ENCODE peak calls at places on chromosomes 3 and 15, in eight cellular contexts. U is GM23338, T is fibroblast of lung, E is GM23248, K is aorta, Y is upper lobe of right lung, Z is OCI-LY7, O is left ventricle myocardium inferior. W is an unnamed sample. For H3K4me1, the result is how much of the 10 kb centered on the place peaks cover.

GRCh38 chr3:87361271-87361670 is 84.9 kb upstream of the POU1F1 start:
- DNase-seq in U (no peak), T (no peak), E (no peak), K (no peak), Y (no peak), Z (no peak), O (no peak), W (no peak)

GRCh38 chr15:68003297-68003696 is 50.8 kb upstream of the PIAS1 start:
- DNase-seq in U (no peak), T (no peak), E (no peak), K (no peak), Y (no peak), Z (no peak), O (no peak), W (no peak)

GRCh38 chr3:134327594-134327975 is 46.7 kb downstream of the AMOTL2 start:
- DNase-seq in U (no peak), T (peak), E (peak), K (peak), Y (no peak), Z (no peak), O (no peak), W (no peak)

GRCh38 chr3:4977001-4977888 is 2.0 kb upstream of the BHLHE40 start:
- DNase-seq in U (peak), T (peak), E (peak), K (peak), Y (peak), Z (no peak), O (peak), W (peak)

GRCh38 chr15:95169701-95170459 is 938.5 kb downstream of the MCTP2 start:
- DNase-seq in U (no peak), T (peak), E (peak), K (peak), Y (no peak), Z (no peak), O (no peak), W (peak)

GRCh38 chr15:45201557-45202246 is 13.9 kb upstream of the SHF start:
- DNase-seq in U (no peak), T (no peak), E (peak), K (no peak), Y (no peak), Z (no peak), O (no peak), W (no peak)

GRCh38 chr3:119937229-119937628 is 155.3 kb downstream of the NR1I2 start:
- DNase-seq in U (no peak), T (no peak), E (no peak), K (no peak), Y (no peak), Z (no peak), O (no peak), W (no peak)

GRCh38 chr15:58479941-58480340 is 48.1 kb downstream of the LIPC start:
- DNase-seq in U (no peak), T (no peak), E (no peak), K (no peak), Y (no peak), Z (no peak), O (no peak), W (no peak)

GRCh38 chr3:34260266-34260990 is 462.0 kb downstream of the PDCD6IP start:
- DNase-seq in U (peak), T (peak), E (peak), K (peak), Y (no peak), Z (peak), O (peak), W (peak)

GRCh38 chr3:35028157-35028556 is 611.2 kb upstream of the ARPP21 start:
- DNase-seq in U (no peak), T (no peak), E (no peak), K (no peak), Y (no peak), Z (no peak), O (no peak), W (no peak)

GRCh38 chr3:126481808-126482502 is 6.3 kb upstream of the ZXDC start:
- DNase-seq in U (no peak), T (peak), E (peak), K (peak), Y (no peak), Z (no peak), O (no peak), W (peak)

GRCh38 chr3:114179575-114179974 is 723 bp upstream of the DRD3 start:
- DNase-seq in U (peak), T (peak), E (peak), K (no peak), Y (no peak), Z (peak), O (no peak), W (no peak)

GRCh38 chr3:43378066-43378935 is 92.0 kb downstream of the SNRK start:
- DNase-seq in U (peak), T (peak), E (peak), K (no peak), Y (no peak), Z (peak), O (no peak), W (no peak)

GRCh38 chr3:71425491-71426071 is 157.9 kb downstream of the FOXP1 start:
- DNase-seq in U (no peak), T (peak), E (peak), K (no peak), Y (no peak), Z (peak), O (no peak), W (no peak)

GRCh38 chr3:133476971-133477375 is 77.1 kb downstream of the BFSP2 start:
- DNase-seq in U (no peak), T (no peak), E (no peak), K (no peak), Y (no peak), Z (peak), O (no peak), W (no peak)

GRCh38 chr15:37517106-37517505 is 416.8 kb upstream of the MEIS2 start:
- DNase-seq in U (no peak), T (no peak), E (no peak), K (no peak), Y (no peak), Z (no peak), O (no peak), W (no peak)

GRCh38 chr3:99950921-99951320 is 133.3 kb downstream of the CMSS1 start:
- DNase-seq in U (no peak), T (no peak), E (no peak), K (no peak), Y (no peak), Z (no peak), O (no peak), W (no peak)

GRCh38 chr15:70248116-70249025 is 150.7 kb upstream of the TLE3 start:
- DNase-seq in U (peak), T (no peak), E (no peak), K (peak), Y (peak), Z (no peak), O (no peak), W (no peak)

GRCh38 chr3:52349611-52350395 is 33.7 kb downstream of the DNAH1 start:
- DNase-seq in U (no peak), T (no peak), E (no peak), K (peak), Y (no peak), Z (no peak), O (no peak), W (peak)

GRCh38 chr15:57344282-57344681 is 32.0 kb upstream of the CGNL1 start:
- DNase-seq in U (no peak), T (no peak), E (no peak), K (no peak), Y (no peak), Z (no peak), O (no peak), W (no peak)

GRCh38 chr3:118997190-118997589 is 37.5 kb downstream of the IGSF11 start:
- DNase-seq in U (no peak), T (no peak), E (no peak), K (no peak), Y (no peak), Z (no peak), O (no peak), W (no peak)

GRCh38 chr3:57059416-57059815 is 1.0 kb upstream of the SPATA12 start:
- DNase-seq in U (no peak), T (no peak), E (no peak), K (no peak), Y (no peak), Z (no peak), O (no peak), W (no peak)

GRCh38 chr3:189168711-189169110 is 3.1 kb upstream of the TPRG1 start:
- DNase-seq in U (no peak), T (no peak), E (no peak), K (no peak), Y (no peak), Z (no peak), O (no peak), W (no peak)

GRCh38 chr3:124459678-124460077 is 270.6 kb upstream of the UMPS start:
- DNase-seq in U (no peak), T (no peak), E (peak), K (no peak), Y (no peak), Z (no peak), O (no peak), W (no peak)

GRCh38 chr3:117788086-117788485 is 1078.5 kb downstream of the TUSC7 start:
- DNase-seq in U (peak), T (peak), E (peak), K (no peak), Y (peak), Z (no peak), O (no peak), W (no peak)

DNA sequence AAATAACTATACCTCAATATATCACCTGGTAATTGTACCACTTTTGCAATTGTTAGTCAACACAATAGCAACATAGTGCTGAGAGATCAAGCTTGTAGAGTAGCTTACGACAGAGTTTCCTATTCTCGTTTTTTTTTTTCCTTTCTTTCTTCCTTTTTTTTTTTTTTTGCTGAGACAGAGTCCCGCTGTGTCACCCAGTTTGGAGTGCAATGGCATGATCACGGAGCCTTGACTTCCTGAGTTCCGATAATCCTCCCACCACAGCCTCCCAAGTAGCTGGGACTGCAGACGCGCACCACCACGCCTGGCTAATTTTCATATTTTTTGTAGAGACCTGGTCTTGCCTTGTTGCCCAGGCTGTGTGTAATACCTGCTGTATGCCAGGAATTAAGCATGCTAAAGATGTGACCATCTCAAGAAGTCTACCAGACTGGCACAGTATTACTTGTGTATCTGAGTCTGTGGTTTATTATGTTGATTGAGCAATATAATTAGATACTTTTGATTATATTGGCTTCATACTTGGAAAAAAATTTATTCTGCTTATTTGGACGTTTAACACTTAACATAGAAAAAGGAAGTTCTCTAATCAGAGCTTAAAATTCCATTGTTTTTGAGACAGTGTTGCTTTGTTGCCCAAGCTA is 3.0 kb downstream of the SELENOT start:
- DNase-seq in U (no peak), T (no peak), E (peak), K (no peak), Y (no peak), Z (peak), O (no peak), W (no peak)
- H3K4me1 ChIP-seq in U (under half), T (under half), E (under half), K (under half), Y (half or more), Z (half or more), O (half or more), W (half or more)

GRCh38 chr3:137763594-137763938 is 549 bp upstream of the SOX14 start:
- DNase-seq in U (peak), T (no peak), E (peak), K (no peak), Y (no peak), Z (no peak), O (no peak), W (no peak)
- H3K4me1 ChIP-seq in U (half or more), T (under half), E (under half), K (under half), Y (under half), Z (under half), O (under half), W (under half)

GRCh38 chr15:31335991-31336942 is 9.6 kb downstream of the KLF13 start:
- DNase-seq in U (no peak), T (no peak), E (no peak), K (no peak), Y (no peak), Z (no peak), O (no peak), W (no peak)
- H3K4me1 ChIP-seq in U (under half), T (under half), E (under half), K (under half), Y (half or more), Z (half or more), O (half or more), W (half or more)

DNA sequence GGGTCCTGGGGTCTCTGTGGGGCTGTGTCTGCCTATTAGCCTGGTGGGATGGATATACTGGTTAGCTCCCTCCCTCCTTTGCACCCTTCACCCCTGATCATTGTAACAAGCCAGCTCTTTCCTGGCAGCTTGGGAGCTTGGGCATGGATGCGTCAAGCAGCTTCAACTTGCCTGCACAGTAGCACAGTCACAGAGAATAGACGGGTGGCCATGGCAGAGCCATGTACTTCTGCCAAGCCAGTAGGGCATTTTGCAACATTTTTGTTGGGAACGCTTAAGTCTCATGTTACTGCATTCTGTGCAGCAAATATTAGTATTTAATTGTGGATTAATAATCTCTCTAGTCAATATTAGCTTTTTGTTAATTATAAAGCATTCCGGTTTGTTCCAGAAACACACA is 65.3 kb downstream of the SMAD6 start:
- DNase-seq in U (no peak), T (no peak), E (no peak), K (peak), Y (peak), Z (no peak), O (no peak), W (peak)
- H3K4me1 ChIP-seq in U (under half), T (under half), E (under half), K (under half), Y (half or more), Z (under half), O (half or more), W (under half)

GRCh38 chr3:115899050-115899449 is 275.7 kb downstream of the GAP43 start:
- DNase-seq in U (no peak), T (no peak), E (no peak), K (no peak), Y (no peak), Z (no peak), O (no peak), W (no peak)
- H3K4me1 ChIP-seq in U (under half), T (under half), E (under half), K (under half), Y (under half), Z (under half), O (under half), W (under half)

DNA sequence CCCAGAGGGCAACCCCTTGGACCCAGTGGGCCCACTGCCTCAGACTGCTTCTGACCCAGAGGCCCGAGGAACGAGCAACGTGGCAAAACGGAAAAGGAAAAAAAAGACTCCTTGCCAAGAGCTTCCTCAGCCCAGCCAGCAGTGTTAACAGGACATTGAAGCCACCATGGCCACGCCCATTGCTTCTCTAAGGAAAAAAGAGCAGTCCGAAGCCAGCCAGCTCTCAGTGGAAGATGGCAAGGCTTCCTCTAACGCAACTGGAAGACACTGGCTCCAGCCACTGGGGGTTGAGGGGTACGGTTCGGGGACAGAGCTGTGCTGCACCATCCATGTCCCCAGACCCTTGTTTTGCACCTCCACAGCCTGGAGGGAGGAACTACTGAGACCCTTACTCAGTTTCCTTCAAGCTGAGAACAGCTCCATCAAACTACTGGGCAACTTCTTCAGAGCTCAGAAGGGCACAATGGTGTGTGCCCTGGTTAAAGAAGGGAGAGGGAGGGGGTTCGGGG is 10.7 kb downstream of the BMF start:
- DNase-seq in U (peak), T (peak), E (peak), K (no peak), Y (peak), Z (peak), O (peak), W (peak)
- H3K4me1 ChIP-seq in U (half or more), T (half or more), E (under half), K (under half), Y (half or more), Z (half or more), O (half or more), W (half or more)

DNA sequence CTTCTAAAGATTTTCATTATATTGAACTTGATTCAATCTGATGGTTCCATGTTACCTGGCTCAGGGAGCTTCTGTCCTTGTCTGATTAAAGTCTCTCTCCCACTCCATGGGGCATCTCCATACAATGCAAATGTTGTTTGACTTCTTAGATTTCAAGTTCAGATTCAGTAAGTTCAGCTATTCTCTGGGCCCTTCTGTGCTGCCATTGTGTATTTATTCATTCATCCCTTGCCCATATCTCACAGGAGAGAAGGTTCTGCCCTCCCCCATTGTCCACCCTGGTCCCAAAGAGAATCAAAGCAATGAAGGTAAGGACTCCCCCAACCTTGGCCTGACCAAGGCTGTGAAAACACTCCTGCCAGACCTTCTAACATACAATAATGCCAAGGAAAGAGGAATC is 669.9 kb downstream of the MAGI1 start:
- DNase-seq in U (no peak), T (no peak), E (no peak), K (no peak), Y (no peak), Z (no peak), O (no peak), W (no peak)
- H3K4me1 ChIP-seq in U (under half), T (under half), E (under half), K (under half), Y (under half), Z (under half), O (under half), W (under half)

DNA sequence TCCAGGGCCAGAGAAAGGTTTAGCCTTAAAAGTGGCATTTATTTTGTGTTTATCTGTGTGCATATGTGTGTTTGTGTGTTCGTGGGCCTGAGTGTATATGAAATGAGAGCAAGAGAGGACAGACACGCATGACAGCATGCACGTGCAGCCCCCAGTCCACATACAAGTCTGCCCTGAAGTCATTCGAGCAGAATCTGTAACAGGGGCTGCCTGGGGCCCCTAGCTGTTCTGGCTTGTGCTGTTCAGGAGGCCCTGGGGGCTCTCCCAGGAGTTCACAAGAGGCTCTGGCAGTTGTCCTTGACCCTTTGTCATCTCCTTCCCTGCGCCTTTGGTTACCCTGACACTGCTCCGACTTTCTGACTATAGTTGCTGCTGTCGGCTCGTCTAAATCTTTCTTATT is 18.2 kb upstream of the TRAK1 start:
- DNase-seq in U (no peak), T (no peak), E (no peak), K (no peak), Y (no peak), Z (peak), O (no peak), W (no peak)
- H3K4me1 ChIP-seq in U (under half), T (under half), E (half or more), K (under half), Y (under half), Z (half or more), O (half or more), W (half or more)